ENCODE peak calls at places on chromosomes 11 and 22, in seven cellular contexts. One of them, this sample, is unnamed.

GRCh38 chr22:24489011-24489410 is 6.1 kb upstream of the UPB1 start:
- DNase-seq in NCI-H2029: no peak
- DNase-seq in cardiac muscle cell: no peak
- DNase-seq in ureter: no peak
- DNase-seq in AG04450: no peak
- DNase-seq in NCI-H1930: no peak
- DNase-seq in heart right ventricle: no peak
- DNase-seq in this sample: no peak

GRCh38 chr11:65417221-65417701 is 5.3 kb upstream of the NEAT1 start:
- DNase-seq in heart right ventricle: peak
- DNase-seq in NCI-H2029: no peak
- DNase-seq in ureter: no peak
- DNase-seq in cardiac muscle cell: no peak
- DNase-seq in NCI-H1930: no peak
- DNase-seq in AG04450: no peak
- DNase-seq in this sample: no peak

GRCh38 chr11:30196400-30197206 is 34.2 kb upstream of the FSHB start:
- DNase-seq in AG04450: no peak
- DNase-seq in ureter: peak
- DNase-seq in NCI-H2029: no peak
- DNase-seq in cardiac muscle cell: peak
- DNase-seq in NCI-H1930: peak
- DNase-seq in heart right ventricle: peak
- DNase-seq in this sample: peak

GRCh38 chr11:72446929-72447753 is 12.8 kb upstream of the CLPB start:
- DNase-seq in cardiac muscle cell: peak
- DNase-seq in ureter: no peak
- DNase-seq in AG04450: peak
- DNase-seq in NCI-H1930: peak
- DNase-seq in heart right ventricle: peak
- DNase-seq in NCI-H2029: peak
- DNase-seq in this sample: no peak

GRCh38 chr11:66068154-66068821 is 1.8 kb upstream of the PACS1 start:
- DNase-seq in NCI-H2029: peak
- DNase-seq in AG04450: peak
- DNase-seq in heart right ventricle: peak
- DNase-seq in NCI-H1930: no peak
- DNase-seq in cardiac muscle cell: peak
- DNase-seq in ureter: no peak
- DNase-seq in this sample: no peak

GRCh38 chr22:41288245-41288946 is 2.4 kb upstream of the RANGAP1 start:
- DNase-seq in ureter: no peak
- DNase-seq in NCI-H1930: no peak
- DNase-seq in heart right ventricle: peak
- DNase-seq in AG04450: peak
- DNase-seq in cardiac muscle cell: peak
- DNase-seq in NCI-H2029: peak
- DNase-seq in this sample: no peak

GRCh38 chr11:113603277-113604059 is 102.6 kb downstream of the TMPRSS5 start:
- DNase-seq in ureter: no peak
- DNase-seq in cardiac muscle cell: no peak
- DNase-seq in heart right ventricle: peak
- DNase-seq in NCI-H2029: peak
- DNase-seq in NCI-H1930: no peak
- DNase-seq in AG04450: no peak
- DNase-seq in this sample: peak

GRCh38 chr11:122100222-122101080 is 15.6 kb downstream of the BLID start:
- DNase-seq in heart right ventricle: peak
- DNase-seq in NCI-H1930: peak
- DNase-seq in NCI-H2029: no peak
- DNase-seq in AG04450: peak
- DNase-seq in cardiac muscle cell: peak
- DNase-seq in ureter: peak
- DNase-seq in this sample: peak

GRCh38 chr22:20203142-20204099 is 52.6 kb upstream of the CCDC188 start:
- DNase-seq in cardiac muscle cell: peak
- DNase-seq in heart right ventricle: no peak
- DNase-seq in ureter: no peak
- DNase-seq in NCI-H1930: no peak
- DNase-seq in NCI-H2029: no peak
- DNase-seq in AG04450: no peak
- DNase-seq in this sample: no peak

GRCh38 chr11:819943-820649 is 1.4 kb downstream of the PNPLA2 start:
- DNase-seq in NCI-H2029: peak
- DNase-seq in AG04450: no peak
- DNase-seq in ureter: peak
- DNase-seq in NCI-H1930: no peak
- DNase-seq in heart right ventricle: peak
- DNase-seq in cardiac muscle cell: peak
- DNase-seq in this sample: peak

GRCh38 chr11:77065878-77066228 is 918 bp upstream of the CAPN5 start:
- DNase-seq in heart right ventricle: peak
- DNase-seq in AG04450: no peak
- DNase-seq in NCI-H2029: no peak
- DNase-seq in cardiac muscle cell: no peak
- DNase-seq in ureter: peak
- DNase-seq in NCI-H1930: no peak
- DNase-seq in this sample: no peak

GRCh38 chr22:35627267-35628041 is 10.3 kb upstream of the MB start:
- DNase-seq in NCI-H2029: peak
- DNase-seq in heart right ventricle: peak
- DNase-seq in NCI-H1930: peak
- DNase-seq in ureter: peak
- DNase-seq in AG04450: peak
- DNase-seq in cardiac muscle cell: peak
- DNase-seq in this sample: peak

GRCh38 chr11:76666830-76667229 is 3.7 kb downstream of the LRRC32 start:
- DNase-seq in AG04450: no peak
- DNase-seq in NCI-H2029: no peak
- DNase-seq in NCI-H1930: no peak
- DNase-seq in cardiac muscle cell: no peak
- DNase-seq in heart right ventricle: no peak
- DNase-seq in ureter: no peak
- DNase-seq in this sample: no peak

GRCh38 chr22:44429941-44430587 is 68.0 kb downstream of the RTL6 start:
- DNase-seq in AG04450: no peak
- DNase-seq in ureter: no peak
- DNase-seq in NCI-H2029: no peak
- DNase-seq in NCI-H1930: no peak
- DNase-seq in heart right ventricle: no peak
- DNase-seq in cardiac muscle cell: no peak
- DNase-seq in this sample: no peak

GRCh38 chr11:2694495-2694894 is 5.3 kb downstream of the KCNQ1OT1 start:
- DNase-seq in NCI-H1930: no peak
- DNase-seq in AG04450: no peak
- DNase-seq in cardiac muscle cell: no peak
- DNase-seq in heart right ventricle: no peak
- DNase-seq in NCI-H2029: no peak
- DNase-seq in ureter: no peak
- DNase-seq in this sample: no peak

GRCh38 chr11:86990520-86990919 is 35.3 kb upstream of the FZD4 start:
- DNase-seq in cardiac muscle cell: peak
- DNase-seq in ureter: no peak
- DNase-seq in heart right ventricle: no peak
- DNase-seq in AG04450: no peak
- DNase-seq in NCI-H1930: no peak
- DNase-seq in NCI-H2029: no peak
- DNase-seq in this sample: no peak

GRCh38 chr11:31355817-31356216 is 13.7 kb downstream of the DCDC1 start:
- DNase-seq in NCI-H2029: no peak
- DNase-seq in heart right ventricle: no peak
- DNase-seq in AG04450: no peak
- DNase-seq in cardiac muscle cell: no peak
- DNase-seq in NCI-H1930: no peak
- DNase-seq in ureter: no peak
- DNase-seq in this sample: no peak

GRCh38 chr11:95293116-95293515 is 62.1 kb upstream of the SESN3 start:
- DNase-seq in cardiac muscle cell: no peak
- DNase-seq in AG04450: no peak
- DNase-seq in ureter: no peak
- DNase-seq in NCI-H2029: no peak
- DNase-seq in heart right ventricle: no peak
- DNase-seq in NCI-H1930: no peak
- DNase-seq in this sample: no peak

GRCh38 chr11:118923721-118924587 is 1.8 kb downstream of the BCL9L start:
- DNase-seq in heart right ventricle: no peak
- DNase-seq in NCI-H1930: no peak
- DNase-seq in ureter: no peak
- DNase-seq in AG04450: no peak
- DNase-seq in NCI-H2029: no peak
- DNase-seq in cardiac muscle cell: no peak
- DNase-seq in this sample: no peak

GRCh38 chr11:69578167-69578566 is 62.8 kb upstream of the CCND1 start:
- DNase-seq in ureter: no peak
- DNase-seq in heart right ventricle: no peak
- DNase-seq in NCI-H1930: no peak
- DNase-seq in cardiac muscle cell: no peak
- DNase-seq in NCI-H2029: no peak
- DNase-seq in AG04450: no peak
- DNase-seq in this sample: no peak

GRCh38 chr11:35354644-35355043 is 64.7 kb downstream of the SLC1A2 start:
- DNase-seq in NCI-H1930: no peak
- DNase-seq in AG04450: no peak
- DNase-seq in NCI-H2029: no peak
- DNase-seq in ureter: no peak
- DNase-seq in cardiac muscle cell: no peak
- DNase-seq in heart right ventricle: no peak
- DNase-seq in this sample: no peak

GRCh38 chr11:61679301-61679700 is 890 bp upstream of the DAGLA start:
- DNase-seq in AG04450: no peak
- DNase-seq in heart right ventricle: no peak
- DNase-seq in cardiac muscle cell: no peak
- DNase-seq in ureter: no peak
- DNase-seq in NCI-H2029: no peak
- DNase-seq in NCI-H1930: no peak
- DNase-seq in this sample: no peak

GRCh38 chr11:115721309-115722007 is 217.2 kb upstream of the CADM1 start:
- DNase-seq in ureter: no peak
- DNase-seq in cardiac muscle cell: no peak
- DNase-seq in AG04450: no peak
- DNase-seq in NCI-H2029: peak
- DNase-seq in heart right ventricle: no peak
- DNase-seq in NCI-H1930: no peak
- DNase-seq in this sample: no peak

GRCh38 chr22:27775698-27776409 is 25.7 kb downstream of the MN1 start:
- DNase-seq in NCI-H1930: no peak
- DNase-seq in ureter: no peak
- DNase-seq in cardiac muscle cell: peak
- DNase-seq in NCI-H2029: no peak
- DNase-seq in AG04450: no peak
- DNase-seq in heart right ventricle: no peak
- DNase-seq in this sample: no peak

GRCh38 chr11:2313051-2313951 is 11.5 kb downstream of the TSPAN32 start:
- DNase-seq in NCI-H2029: no peak
- DNase-seq in heart right ventricle: peak
- DNase-seq in ureter: no peak
- DNase-seq in AG04450: no peak
- DNase-seq in cardiac muscle cell: no peak
- DNase-seq in NCI-H1930: no peak
- DNase-seq in this sample: no peak

GRCh38 chr11:33670250-33671011 is 30.2 kb downstream of the C11orf91 start:
- DNase-seq in cardiac muscle cell: no peak
- DNase-seq in AG04450: no peak
- DNase-seq in NCI-H1930: no peak
- DNase-seq in NCI-H2029: no peak
- DNase-seq in ureter: no peak
- DNase-seq in heart right ventricle: no peak
- DNase-seq in this sample: no peak

GRCh38 chr22:42282252-42282942 is 11.9 kb upstream of the TCF20 start:
- DNase-seq in ureter: no peak
- DNase-seq in NCI-H1930: no peak
- DNase-seq in AG04450: no peak
- DNase-seq in heart right ventricle: no peak
- DNase-seq in cardiac muscle cell: no peak
- DNase-seq in NCI-H2029: no peak
- DNase-seq in this sample: no peak

GRCh38 chr11:128692750-128693578 is 908 bp upstream of the FLI1 start:
- DNase-seq in NCI-H2029: no peak
- DNase-seq in ureter: no peak
- DNase-seq in heart right ventricle: peak
- DNase-seq in AG04450: no peak
- DNase-seq in cardiac muscle cell: no peak
- DNase-seq in NCI-H1930: no peak
- DNase-seq in this sample: no peak